ENCODE peak calls at places on chromosome 15, in eight cellular contexts. X is cardiac fibroblast, L is neural crest cell, D is left lung, Z is breast epithelium, B is AG09319, W is GM12865, N is neural progenitor cell. V is an unnamed sample.

GRCh38 chr15:33182278-33182905 is 12.1 kb downstream of the FMN1 start:
- DNase-seq in X (no peak), L (no peak), D (no peak), Z (no peak), B (no peak), W (no peak), N (no peak), V (no peak)

GRCh38 chr15:101474233-101474632 is 15.3 kb downstream of the PCSK6 start:
- DNase-seq in X (no peak), L (no peak), D (no peak), Z (no peak), B (no peak), W (no peak), N (no peak), V (no peak)

GRCh38 chr15:95930659-95931375 is 399.7 kb upstream of the NR2F2 start:
- DNase-seq in X (no peak), L (no peak), D (no peak), Z (no peak), B (no peak), W (no peak), N (no peak), V (no peak)

GRCh38 chr15:82680200-82681102 is 29.2 kb downstream of the AP3B2 start:
- DNase-seq in X (no peak), L (peak), D (peak), Z (peak), B (no peak), W (peak), N (peak), V (peak)

GRCh38 chr15:43483306-43484128 is 9.4 kb downstream of the TP53BP1 start:
- DNase-seq in X (peak), L (no peak), D (no peak), Z (no peak), B (no peak), W (peak), N (no peak), V (no peak)

GRCh38 chr15:38195191-38195901 is 57.3 kb upstream of the SPRED1 start:
- DNase-seq in X (no peak), L (no peak), D (no peak), Z (no peak), B (no peak), W (no peak), N (no peak), V (no peak)

GRCh38 chr15:41809121-41809520 is 18.8 kb upstream of the JMJD7 start:
- DNase-seq in X (no peak), L (no peak), D (no peak), Z (no peak), B (no peak), W (no peak), N (no peak), V (no peak)

GRCh38 chr15:95295905-95296618 is 1034.4 kb upstream of the NR2F2 start:
- DNase-seq in X (no peak), L (no peak), D (no peak), Z (no peak), B (no peak), W (no peak), N (no peak), V (no peak)

GRCh38 chr15:100651253-100651652 is 48.9 kb downstream of the ASB7 start:
- DNase-seq in X (peak), L (no peak), D (no peak), Z (no peak), B (no peak), W (no peak), N (no peak), V (no peak)

GRCh38 chr15:63048986-63049665 is 6.6 kb downstream of the TPM1 start:
- DNase-seq in X (peak), L (peak), D (peak), Z (peak), B (no peak), W (peak), N (peak), V (no peak)

GRCh38 chr15:49473031-49473430 is 50.0 kb downstream of the FGF7 start:
- DNase-seq in X (peak), L (no peak), D (no peak), Z (no peak), B (no peak), W (no peak), N (no peak), V (no peak)

GRCh38 chr15:96353931-96354730 is 23.6 kb downstream of the NR2F2 start:
- DNase-seq in X (peak), L (peak), D (no peak), Z (no peak), B (no peak), W (no peak), N (peak), V (no peak)

GRCh38 chr15:92011611-92012367 is 158.3 kb downstream of the SLCO3A1 start:
- DNase-seq in X (peak), L (no peak), D (no peak), Z (no peak), B (no peak), W (no peak), N (no peak), V (no peak)

GRCh38 chr15:101137312-101137940 is 114.4 kb downstream of the CHSY1 start:
- DNase-seq in X (no peak), L (no peak), D (no peak), Z (no peak), B (no peak), W (no peak), N (no peak), V (no peak)

GRCh38 chr15:80462111-80462510 is 57.9 kb downstream of the ARNT2 start:
- DNase-seq in X (no peak), L (no peak), D (no peak), Z (no peak), B (no peak), W (no peak), N (no peak), V (no peak)

GRCh38 chr15:100093211-100094126 is 248.3 kb downstream of the ADAMTS17 start:
- DNase-seq in X (peak), L (no peak), D (no peak), Z (peak), B (no peak), W (no peak), N (no peak), V (no peak)

GRCh38 chr15:31327674-31328424 is 1.2 kb downstream of the KLF13 start:
- DNase-seq in X (peak), L (peak), D (peak), Z (peak), B (no peak), W (peak), N (peak), V (no peak)

GRCh38 chr15:74620636-74621545 is 5.3 kb downstream of the CLK3 start:
- DNase-seq in X (peak), L (peak), D (peak), Z (peak), B (no peak), W (peak), N (peak), V (no peak)

GRCh38 chr15:33029247-33029646 is 165.3 kb downstream of the FMN1 start:
- DNase-seq in X (peak), L (no peak), D (no peak), Z (no peak), B (no peak), W (no peak), N (no peak), V (no peak)

GRCh38 chr15:49627407-49627877 is 6.6 kb downstream of the DTWD1 start:
- DNase-seq in X (peak), L (no peak), D (no peak), Z (no peak), B (peak), W (no peak), N (no peak), V (no peak)

GRCh38 chr15:74039656-74040010 is 42.7 kb downstream of the GOLGA6A start:
- DNase-seq in X (no peak), L (no peak), D (no peak), Z (no peak), B (no peak), W (no peak), N (no peak), V (no peak)

GRCh38 chr15:42728562-42728961 is 8.4 kb downstream of the CDAN1 start:
- DNase-seq in X (no peak), L (no peak), D (no peak), Z (no peak), B (no peak), W (no peak), N (no peak), V (no peak)

GRCh38 chr15:38455096-38455495 is 1.2 kb downstream of the FAM98B start:
- DNase-seq in X (peak), L (no peak), D (no peak), Z (no peak), B (no peak), W (no peak), N (no peak), V (no peak)

GRCh38 chr15:99619712-99620111 is 53.9 kb downstream of the MEF2A start:
- DNase-seq in X (peak), L (no peak), D (no peak), Z (no peak), B (no peak), W (no peak), N (no peak), V (no peak)

GRCh38 chr15:74830868-74831267 is 4.4 kb downstream of the CPLX3 start:
- DNase-seq in X (no peak), L (no peak), D (no peak), Z (no peak), B (no peak), W (no peak), N (no peak), V (no peak)

GRCh38 chr15:96505014-96505413 is 174.5 kb downstream of the NR2F2 start:
- DNase-seq in X (no peak), L (no peak), D (no peak), Z (no peak), B (no peak), W (no peak), N (no peak), V (no peak)

GRCh38 chr15:96412919-96413231 is 82.4 kb downstream of the NR2F2 start:
- DNase-seq in X (no peak), L (no peak), D (no peak), Z (no peak), B (no peak), W (no peak), N (no peak), V (no peak)

GRCh38 chr15:30063829-30064559 is 18.8 kb upstream of the GOLGA8J start:
- DNase-seq in X (no peak), L (no peak), D (no peak), Z (no peak), B (no peak), W (no peak), N (no peak), V (no peak)

GRCh38 chr15:48358229-48358641 is 27.0 kb downstream of the DUT start:
- DNase-seq in X (peak), L (no peak), D (no peak), Z (no peak), B (no peak), W (peak), N (peak), V (no peak)

GRCh38 chr15:80820092-80820491 is 40.9 kb downstream of the CEMIP start:
- DNase-seq in X (no peak), L (no peak), D (no peak), Z (no peak), B (no peak), W (no peak), N (no peak), V (no peak)

GRCh38 chr15:90482124-90483011 is 47.4 kb upstream of the CRTC3 start:
- DNase-seq in X (peak), L (peak), D (no peak), Z (no peak), B (peak), W (peak), N (peak), V (no peak)

GRCh38 chr15:31347067-31347975 is 20.7 kb downstream of the KLF13 start:
- DNase-seq in X (no peak), L (no peak), D (peak), Z (no peak), B (no peak), W (peak), N (no peak), V (no peak)

GRCh38 chr15:43915820-43916660 is 89.2 kb downstream of the WDR76 start:
- DNase-seq in X (no peak), L (no peak), D (no peak), Z (no peak), B (no peak), W (no peak), N (peak), V (no peak)

GRCh38 chr15:60993008-60993407 is 236.1 kb downstream of the RORA start:
- DNase-seq in X (peak), L (no peak), D (no peak), Z (no peak), B (peak), W (no peak), N (no peak), V (no peak)

DNA sequence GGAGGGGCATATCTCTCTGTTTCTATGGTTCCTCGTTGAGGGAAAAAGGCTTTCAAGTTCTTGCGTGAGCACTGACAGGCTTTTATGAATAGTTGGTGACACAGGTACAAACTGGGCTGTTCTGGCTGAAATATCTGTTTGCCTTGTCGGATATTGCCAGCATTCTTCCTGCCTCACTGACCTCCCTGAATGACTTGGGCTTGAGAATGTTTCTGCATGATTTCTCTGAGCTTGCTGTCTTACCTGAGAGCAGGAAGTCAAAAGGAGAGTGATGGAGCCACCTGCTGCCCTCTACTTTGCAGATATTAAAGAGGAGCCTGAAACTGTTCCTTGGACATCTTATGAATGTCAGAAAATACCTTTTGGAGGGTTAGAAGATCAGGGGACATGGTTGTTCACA is 4.8 kb downstream of the GCNT3 start:
- DNase-seq in X (no peak), L (no peak), D (no peak), Z (no peak), B (no peak), W (no peak), N (no peak), V (peak)
- TF ChIP-seq CTCF in X (no peak), L (no peak), D (no peak), Z (no peak), B (no peak), W (no peak), N (no peak), V (no peak)

DNA sequence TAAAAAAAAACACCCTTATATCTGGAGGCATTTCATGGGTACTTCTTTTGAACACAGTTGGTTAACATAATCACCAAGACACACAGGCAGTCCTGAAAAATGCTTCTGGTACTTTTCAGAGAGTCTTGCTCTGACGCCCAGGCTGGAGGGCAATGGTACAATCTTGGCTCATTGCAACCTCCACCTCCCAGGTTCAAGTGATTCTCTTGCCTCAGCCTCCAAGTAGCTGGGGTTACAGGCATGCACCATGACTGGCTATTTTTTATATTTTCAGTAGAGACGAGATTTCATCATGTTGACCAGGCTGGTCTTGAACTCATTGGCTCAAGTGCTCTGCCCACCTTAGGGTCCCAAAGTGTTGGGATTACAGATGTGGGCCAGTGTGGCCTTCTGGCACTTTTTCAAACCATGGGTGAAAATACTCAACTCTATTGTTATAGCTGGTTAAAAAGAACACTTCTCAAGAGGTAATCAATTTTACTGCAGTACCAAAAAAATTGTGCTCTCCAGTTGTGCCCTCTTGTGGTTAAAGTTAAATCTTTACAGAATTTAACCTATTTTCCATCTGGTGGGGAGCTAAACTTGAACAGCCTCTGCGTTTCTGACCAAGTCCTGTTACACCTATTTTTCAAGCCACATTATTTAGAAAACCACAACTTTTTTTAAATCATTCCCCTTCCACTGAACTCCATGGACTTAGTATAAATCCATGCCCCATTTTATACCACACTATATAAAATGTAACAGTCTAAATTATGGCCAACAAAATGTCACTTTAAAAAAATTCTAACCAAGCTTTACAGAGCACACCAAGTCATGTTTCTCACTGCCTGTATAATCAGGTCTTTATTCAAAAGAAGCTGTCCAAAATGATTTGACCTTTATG is 1.2 kb upstream of the SNAPC5 start:
- DNase-seq in X (peak), L (no peak), D (no peak), Z (no peak), B (no peak), W (peak), N (peak), V (no peak)
- TF ChIP-seq CTCF in X (peak), L (peak), D (no peak), Z (peak), B (peak), W (peak), N (peak), V (peak)

DNA sequence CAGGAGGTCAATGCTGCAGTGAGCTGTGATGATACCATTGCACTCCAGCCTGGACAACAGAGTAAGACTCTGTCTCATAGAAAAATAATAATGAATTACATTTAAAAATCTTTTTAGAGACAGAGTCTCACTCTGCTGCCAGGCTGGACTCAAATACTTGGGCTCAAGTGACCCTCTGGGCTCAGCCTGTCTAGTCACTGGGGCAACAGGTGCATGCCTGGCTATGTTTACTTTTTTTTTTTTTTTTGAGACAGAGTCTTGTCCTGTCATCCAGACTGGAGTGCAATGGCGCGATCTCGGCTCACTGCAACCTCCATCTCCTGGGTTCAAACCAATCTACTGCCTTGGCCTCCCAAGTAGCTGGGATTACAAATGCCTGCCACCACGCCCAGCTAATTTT is 8.0 kb upstream of the PLEKHO2 start:
- DNase-seq in X (no peak), L (no peak), D (no peak), Z (no peak), B (no peak), W (no peak), N (no peak), V (no peak)
- TF ChIP-seq CTCF in X (no peak), L (no peak), D (no peak), Z (no peak), B (no peak), W (no peak), N (no peak), V (no peak)

DNA sequence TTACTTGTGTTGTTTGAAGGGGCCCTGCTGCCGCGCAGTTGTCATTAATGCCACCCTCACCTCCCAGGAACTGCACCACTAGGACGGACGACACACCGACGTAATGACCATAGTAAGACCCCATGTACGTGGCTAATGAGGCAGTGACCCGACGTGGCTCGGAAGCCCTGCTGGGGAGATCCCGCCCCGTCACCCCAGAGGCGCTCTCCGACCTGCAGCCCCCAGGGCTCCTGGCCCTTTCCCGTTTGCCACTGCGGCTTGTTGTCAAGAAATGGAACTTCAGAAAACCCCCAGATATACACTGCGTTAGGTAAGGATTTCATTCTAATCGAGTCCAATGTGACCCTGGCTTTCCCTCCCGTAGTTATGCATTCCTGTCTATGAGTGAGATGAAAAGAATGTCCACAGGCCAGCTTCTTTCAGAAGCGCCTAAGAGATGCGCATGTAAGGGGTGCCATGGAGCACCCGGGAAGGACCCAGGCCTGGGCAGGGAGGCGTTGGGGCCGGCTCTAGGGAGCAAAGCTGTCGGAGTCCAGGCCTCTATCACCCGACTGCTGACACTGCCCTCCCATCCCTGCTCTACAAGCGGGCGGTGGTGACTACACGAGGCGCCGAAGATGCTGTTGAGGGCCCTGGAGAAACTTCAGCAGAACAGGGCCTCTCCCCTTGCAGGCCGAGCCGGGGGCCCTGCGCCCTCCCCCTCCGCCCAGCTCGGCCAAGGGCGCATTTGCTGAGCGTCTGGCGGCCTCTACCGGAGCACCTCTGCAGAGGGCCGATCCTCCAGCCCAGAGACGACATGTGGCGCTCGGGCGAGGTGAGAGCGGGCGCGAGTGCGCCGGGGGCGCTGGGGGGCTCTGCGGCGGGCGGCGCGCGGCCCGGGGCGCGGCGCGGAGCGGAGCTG is at the start of gene GABRA5:
- DNase-seq in X (peak), L (peak), D (no peak), Z (no peak), B (no peak), W (no peak), N (peak), V (no peak)
- TF ChIP-seq CTCF in X (no peak), L (peak), D (no peak), Z (no peak), B (no peak), W (no peak), N (peak), V (no peak)

GRCh38 chr15:37059051-37059450 is 41.3 kb downstream of the MEIS2 start:
- DNase-seq in X (peak), L (no peak), D (no peak), Z (no peak), B (peak), W (no peak), N (no peak), V (no peak)

GRCh38 chr15:37057831-37058230 is 42.5 kb downstream of the MEIS2 start:
- DNase-seq in X (no peak), L (no peak), D (no peak), Z (no peak), B (no peak), W (no peak), N (peak), V (no peak)

GRCh38 chr15:37056894-37057205 is 43.5 kb downstream of the MEIS2 start:
- DNase-seq in X (peak), L (no peak), D (no peak), Z (no peak), B (no peak), W (no peak), N (peak), V (no peak)

GRCh38 chr15:37058316-37058985 is 41.9 kb downstream of the MEIS2 start:
- DNase-seq in X (peak), L (no peak), D (no peak), Z (no peak), B (no peak), W (no peak), N (peak), V (no peak)

GRCh38 chr15:37061996-37062395 is 38.4 kb downstream of the MEIS2 start:
- DNase-seq in X (no peak), L (no peak), D (peak), Z (no peak), B (no peak), W (no peak), N (no peak), V (no peak)
- TF ChIP-seq CTCF in X (no peak), L (no peak), D (no peak), Z (no peak), B (no peak), W (no peak), N (no peak), V (no peak)